ENCODE peak calls at places on chromosome 1, in eight cellular contexts. One of them, this sample, is unnamed.

GRCh38 chr1:179155615-179156014 is 73.7 kb downstream of the TOR3A start:
- DNase-seq in H1: no peak
- DNase-seq in brain microvascular endothelial cell: no peak
- DNase-seq in heart left ventricle: no peak
- DNase-seq in colonic mucosa: no peak
- DNase-seq in psoas muscle: no peak
- DNase-seq in dorsolateral prefrontal cortex: no peak
- DNase-seq in transverse colon: no peak
- DNase-seq in this sample: no peak

GRCh38 chr1:177032434-177032833 is 132.1 kb downstream of the ASTN1 start:
- DNase-seq in dorsolateral prefrontal cortex: no peak
- DNase-seq in colonic mucosa: no peak
- DNase-seq in brain microvascular endothelial cell: no peak
- DNase-seq in transverse colon: no peak
- DNase-seq in H1: no peak
- DNase-seq in heart left ventricle: no peak
- DNase-seq in psoas muscle: no peak
- DNase-seq in this sample: no peak

GRCh38 chr1:175267716-175268416 is 75.3 kb upstream of the KIAA0040 start:
- DNase-seq in transverse colon: peak; percentile 33
- DNase-seq in brain microvascular endothelial cell: no peak
- DNase-seq in psoas muscle: peak; percentile 82
- DNase-seq in heart left ventricle: peak; percentile 69
- DNase-seq in dorsolateral prefrontal cortex: no peak
- DNase-seq in colonic mucosa: peak; percentile 28
- DNase-seq in H1: no peak
- DNase-seq in this sample: no peak

GRCh38 chr1:93778457-93778856 is 96.8 kb upstream of the BCAR3 start:
- DNase-seq in transverse colon: no peak
- DNase-seq in psoas muscle: no peak
- DNase-seq in brain microvascular endothelial cell: no peak
- DNase-seq in H1: no peak
- DNase-seq in colonic mucosa: no peak
- DNase-seq in heart left ventricle: no peak
- DNase-seq in dorsolateral prefrontal cortex: no peak
- DNase-seq in this sample: no peak

GRCh38 chr1:235901461-235901860 is 34.8 kb upstream of the LYST start:
- DNase-seq in heart left ventricle: no peak
- DNase-seq in H1: no peak
- DNase-seq in psoas muscle: no peak
- DNase-seq in dorsolateral prefrontal cortex: no peak
- DNase-seq in colonic mucosa: no peak
- DNase-seq in transverse colon: no peak
- DNase-seq in brain microvascular endothelial cell: peak; percentile 45
- DNase-seq in this sample: no peak

GRCh38 chr1:33762962-33763361 is 100.9 kb upstream of the HMGB4 start:
- DNase-seq in heart left ventricle: no peak
- DNase-seq in H1: no peak
- DNase-seq in brain microvascular endothelial cell: no peak
- DNase-seq in dorsolateral prefrontal cortex: no peak
- DNase-seq in colonic mucosa: no peak
- DNase-seq in psoas muscle: no peak
- DNase-seq in transverse colon: no peak
- DNase-seq in this sample: no peak

GRCh38 chr1:223514644-223515043 is 121.4 kb downstream of the CCDC185 start:
- DNase-seq in colonic mucosa: no peak
- DNase-seq in brain microvascular endothelial cell: no peak
- DNase-seq in psoas muscle: no peak
- DNase-seq in heart left ventricle: no peak
- DNase-seq in H1: no peak
- DNase-seq in dorsolateral prefrontal cortex: no peak
- DNase-seq in transverse colon: no peak
- DNase-seq in this sample: no peak

GRCh38 chr1:226649780-226650179 is 89.3 kb downstream of the ITPKB start:
- DNase-seq in colonic mucosa: no peak
- DNase-seq in heart left ventricle: no peak
- DNase-seq in transverse colon: no peak
- DNase-seq in brain microvascular endothelial cell: no peak
- DNase-seq in dorsolateral prefrontal cortex: no peak
- DNase-seq in psoas muscle: peak; percentile 44
- DNase-seq in H1: no peak
- DNase-seq in this sample: no peak

GRCh38 chr1:177368255-177368654 is 197.5 kb downstream of the BRINP2 start:
- DNase-seq in transverse colon: no peak
- DNase-seq in heart left ventricle: no peak
- DNase-seq in colonic mucosa: no peak
- DNase-seq in H1: no peak
- DNase-seq in psoas muscle: no peak
- DNase-seq in dorsolateral prefrontal cortex: no peak
- DNase-seq in brain microvascular endothelial cell: no peak
- DNase-seq in this sample: no peak

GRCh38 chr1:156204686-156205085 is 8.1 kb upstream of the PMF1 start:
- DNase-seq in dorsolateral prefrontal cortex: no peak
- DNase-seq in psoas muscle: no peak
- DNase-seq in colonic mucosa: no peak
- DNase-seq in transverse colon: no peak
- DNase-seq in H1: no peak
- DNase-seq in brain microvascular endothelial cell: no peak
- DNase-seq in heart left ventricle: no peak
- DNase-seq in this sample: no peak

GRCh38 chr1:47418681-47419272 is 2.7 kb downstream of the FOXE3 start:
- DNase-seq in dorsolateral prefrontal cortex: no peak
- DNase-seq in brain microvascular endothelial cell: no peak
- DNase-seq in heart left ventricle: no peak
- DNase-seq in psoas muscle: no peak
- DNase-seq in H1: no peak
- DNase-seq in transverse colon: no peak
- DNase-seq in colonic mucosa: no peak
- DNase-seq in this sample: no peak

GRCh38 chr1:205451202-205451601 is 4.6 kb downstream of the BLACAT1 start:
- DNase-seq in colonic mucosa: no peak
- DNase-seq in transverse colon: no peak
- DNase-seq in psoas muscle: no peak
- DNase-seq in heart left ventricle: no peak
- DNase-seq in H1: no peak
- DNase-seq in brain microvascular endothelial cell: no peak
- DNase-seq in dorsolateral prefrontal cortex: no peak
- DNase-seq in this sample: no peak

GRCh38 chr1:191707288-191707687 is 451.0 kb upstream of the RGS18 start:
- DNase-seq in H1: no peak
- DNase-seq in colonic mucosa: no peak
- DNase-seq in psoas muscle: no peak
- DNase-seq in dorsolateral prefrontal cortex: no peak
- DNase-seq in transverse colon: no peak
- DNase-seq in brain microvascular endothelial cell: no peak
- DNase-seq in heart left ventricle: no peak
- DNase-seq in this sample: no peak

GRCh38 chr1:30782361-30783243 is 25.0 kb upstream of the LAPTM5 start:
- DNase-seq in heart left ventricle: peak; percentile 74
- DNase-seq in colonic mucosa: peak; percentile 75
- DNase-seq in H1: no peak
- DNase-seq in psoas muscle: peak; percentile 82
- DNase-seq in brain microvascular endothelial cell: no peak
- DNase-seq in transverse colon: peak; percentile 73
- DNase-seq in dorsolateral prefrontal cortex: peak; percentile 82
- DNase-seq in this sample: peak; percentile 46

GRCh38 chr1:210232524-210233215 is at the start of gene SERTAD4:
- DNase-seq in psoas muscle: no peak
- DNase-seq in dorsolateral prefrontal cortex: peak; percentile 54
- DNase-seq in transverse colon: peak; percentile 58
- DNase-seq in heart left ventricle: peak; percentile 32
- DNase-seq in colonic mucosa: peak; percentile 54
- DNase-seq in H1: no peak
- DNase-seq in brain microvascular endothelial cell: no peak
- DNase-seq in this sample: no peak

GRCh38 chr1:30718636-30719405 is 4.6 kb downstream of the MATN1 start:
- DNase-seq in colonic mucosa: peak; percentile 88
- DNase-seq in H1: no peak
- DNase-seq in brain microvascular endothelial cell: peak; percentile 97
- DNase-seq in heart left ventricle: peak; percentile 98
- DNase-seq in psoas muscle: peak; percentile 90
- DNase-seq in dorsolateral prefrontal cortex: peak; percentile 96
- DNase-seq in transverse colon: peak; percentile 85
- DNase-seq in this sample: peak; percentile 96

GRCh38 chr1:226677121-226678020 is 61.7 kb downstream of the ITPKB start:
- DNase-seq in heart left ventricle: peak; percentile 77
- DNase-seq in brain microvascular endothelial cell: peak; percentile 43
- DNase-seq in colonic mucosa: peak; percentile 67
- DNase-seq in psoas muscle: peak; percentile 93
- DNase-seq in dorsolateral prefrontal cortex: peak; percentile 72
- DNase-seq in H1: no peak
- DNase-seq in transverse colon: peak; percentile 79
- DNase-seq in this sample: no peak

GRCh38 chr1:167555971-167556714 is 2.6 kb upstream of the CREG1 start:
- DNase-seq in psoas muscle: peak; percentile 80
- DNase-seq in dorsolateral prefrontal cortex: peak; percentile 73
- DNase-seq in heart left ventricle: peak; percentile 72
- DNase-seq in brain microvascular endothelial cell: peak; percentile 79
- DNase-seq in H1: no peak
- DNase-seq in colonic mucosa: peak; percentile 81
- DNase-seq in transverse colon: peak; percentile 84
- DNase-seq in this sample: peak; percentile 68

GRCh38 chr1:213994888-213995287 is 7.1 kb downstream of the PROX1 start:
- DNase-seq in psoas muscle: no peak
- DNase-seq in heart left ventricle: no peak
- DNase-seq in dorsolateral prefrontal cortex: no peak
- DNase-seq in transverse colon: no peak
- DNase-seq in colonic mucosa: no peak
- DNase-seq in H1: no peak
- DNase-seq in brain microvascular endothelial cell: no peak
- DNase-seq in this sample: no peak

GRCh38 chr1:213997031-213997771 is 9.4 kb downstream of the PROX1 start:
- DNase-seq in transverse colon: no peak
- DNase-seq in heart left ventricle: no peak
- DNase-seq in H1: no peak
- DNase-seq in dorsolateral prefrontal cortex: no peak
- DNase-seq in colonic mucosa: no peak
- DNase-seq in psoas muscle: no peak
- DNase-seq in brain microvascular endothelial cell: no peak
- DNase-seq in this sample: no peak

GRCh38 chr1:213997772-213998107 is 10.0 kb downstream of the PROX1 start:
- DNase-seq in brain microvascular endothelial cell: no peak
- DNase-seq in psoas muscle: no peak
- DNase-seq in dorsolateral prefrontal cortex: no peak
- DNase-seq in colonic mucosa: no peak
- DNase-seq in transverse colon: no peak
- DNase-seq in heart left ventricle: no peak
- DNase-seq in H1: no peak
- DNase-seq in this sample: no peak

GRCh38 chr1:213995603-213996002 is 7.8 kb downstream of the PROX1 start:
- DNase-seq in colonic mucosa: no peak
- DNase-seq in psoas muscle: no peak
- DNase-seq in heart left ventricle: no peak
- DNase-seq in transverse colon: no peak
- DNase-seq in brain microvascular endothelial cell: no peak
- DNase-seq in dorsolateral prefrontal cortex: no peak
- DNase-seq in H1: no peak
- DNase-seq in this sample: no peak

GRCh38 chr1:213996320-213997022 is 8.7 kb downstream of the PROX1 start:
- DNase-seq in H1: no peak
- DNase-seq in dorsolateral prefrontal cortex: no peak
- DNase-seq in brain microvascular endothelial cell: no peak
- DNase-seq in heart left ventricle: no peak
- DNase-seq in colonic mucosa: no peak
- DNase-seq in psoas muscle: peak; percentile 61
- DNase-seq in transverse colon: no peak
- DNase-seq in this sample: no peak
- H3K4me3 ChIP-seq in H1: no peak overlapping the region
- H3K4me3 ChIP-seq in dorsolateral prefrontal cortex: peak overlapping the region; percentile 38
- H3K4me3 ChIP-seq in brain microvascular endothelial cell: no peak overlapping the region
- H3K4me3 ChIP-seq in heart left ventricle: no peak overlapping the region
- H3K4me3 ChIP-seq in colonic mucosa: no peak overlapping the region
- H3K4me3 ChIP-seq in psoas muscle: no peak overlapping the region
- H3K4me3 ChIP-seq in transverse colon: no peak overlapping the region
- H3K4me3 ChIP-seq in this sample: no peak overlapping the region

GRCh38 chr1:105137543-105138444 is 1388.1 kb downstream of the AMY1C start:
- DNase-seq in psoas muscle: no peak
- DNase-seq in transverse colon: no peak
- DNase-seq in dorsolateral prefrontal cortex: no peak
- DNase-seq in colonic mucosa: no peak
- DNase-seq in H1: peak; percentile 62
- DNase-seq in brain microvascular endothelial cell: no peak
- DNase-seq in heart left ventricle: no peak
- DNase-seq in this sample: peak; percentile 0
- TF ChIP-seq CTCF in psoas muscle: no peak
- TF ChIP-seq CTCF in transverse colon: no peak
- TF ChIP-seq CTCF in dorsolateral prefrontal cortex: no peak
- TF ChIP-seq CTCF in colonic mucosa: no peak
- TF ChIP-seq CTCF in H1: peak; percentile 75
- TF ChIP-seq CTCF in brain microvascular endothelial cell: peak; percentile 38
- TF ChIP-seq CTCF in heart left ventricle: no peak
- TF ChIP-seq CTCF in this sample: peak; percentile 28

DNA sequence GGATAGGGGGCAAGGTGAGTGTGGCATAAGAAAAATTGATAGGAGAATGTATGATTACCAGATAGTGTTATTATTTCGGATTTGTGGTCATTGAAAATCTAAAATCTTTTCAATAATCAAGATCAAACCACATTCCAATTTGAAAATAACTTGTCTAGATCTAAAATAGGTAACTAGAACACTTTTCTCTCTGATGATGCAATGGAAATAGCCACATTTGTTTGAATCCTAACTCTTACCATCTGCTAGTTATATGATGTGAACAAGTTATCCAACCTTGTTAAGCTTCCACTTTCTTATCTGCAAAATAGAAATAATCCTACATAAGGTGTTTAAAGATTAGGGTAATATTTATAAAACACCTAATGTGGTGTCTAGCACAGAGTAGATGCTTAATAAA is 3.8 kb downstream of the BTF3L4 start:
- DNase-seq in brain microvascular endothelial cell: no peak
- DNase-seq in colonic mucosa: no peak
- DNase-seq in transverse colon: no peak
- DNase-seq in H1: no peak
- DNase-seq in heart left ventricle: no peak
- DNase-seq in dorsolateral prefrontal cortex: no peak
- DNase-seq in psoas muscle: no peak
- DNase-seq in this sample: no peak
- H3K27me3 ChIP-seq in brain microvascular endothelial cell: no peaks in the 10 kb centered on the region
- H3K27me3 ChIP-seq in colonic mucosa: no peaks in the 10 kb centered on the region
- H3K27me3 ChIP-seq in transverse colon: no peaks in the 10 kb centered on the region
- H3K27me3 ChIP-seq in H1: no peaks in the 10 kb centered on the region
- H3K27me3 ChIP-seq in heart left ventricle: no peaks in the 10 kb centered on the region
- H3K27me3 ChIP-seq in dorsolateral prefrontal cortex: no peaks in the 10 kb centered on the region
- H3K27me3 ChIP-seq in psoas muscle: no peaks in the 10 kb centered on the region
- H3K27me3 ChIP-seq in this sample: no peaks in the 10 kb centered on the region

DNA sequence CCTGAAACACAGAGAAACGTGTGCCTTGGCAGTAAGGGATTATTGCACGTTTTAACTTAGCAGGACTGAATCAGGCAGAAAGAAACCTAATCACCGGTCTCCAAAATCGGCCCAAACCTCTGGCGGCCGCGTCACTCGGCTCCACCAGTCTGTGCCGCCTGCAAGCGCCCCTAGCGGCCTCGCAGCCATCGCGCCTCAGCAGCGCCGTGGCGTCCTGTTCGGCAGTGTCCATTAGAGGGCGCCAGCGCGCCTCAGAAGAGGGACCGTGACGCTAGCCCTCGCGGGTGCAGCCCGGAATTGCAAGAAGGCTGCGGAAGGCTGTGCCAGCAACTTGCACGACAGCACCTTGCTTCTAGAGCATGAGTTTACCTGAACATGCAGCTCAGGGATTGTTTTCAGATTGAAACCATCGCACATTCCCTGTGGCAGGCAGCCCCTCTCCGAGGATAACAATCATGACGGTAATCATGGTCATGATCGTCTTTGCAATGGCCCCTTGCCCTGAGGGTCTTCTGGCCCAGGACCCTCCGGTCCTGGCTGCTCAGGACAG is 164.4 kb downstream of the TRIM33 start:
- DNase-seq in brain microvascular endothelial cell: peak; percentile 89
- DNase-seq in dorsolateral prefrontal cortex: peak; percentile 97
- DNase-seq in H1: peak; percentile 92
- DNase-seq in colonic mucosa: peak; percentile 96
- DNase-seq in transverse colon: peak; percentile 97
- DNase-seq in heart left ventricle: peak; percentile 93
- DNase-seq in psoas muscle: peak; percentile 98
- DNase-seq in this sample: peak; percentile 94
- H3K4me3 ChIP-seq in brain microvascular endothelial cell: peak overlapping the region; percentile 62
- H3K4me3 ChIP-seq in dorsolateral prefrontal cortex: peak overlapping the region; percentile 65
- H3K4me3 ChIP-seq in H1: peak overlapping the region; percentile 8
- H3K4me3 ChIP-seq in colonic mucosa: peak overlapping the region; percentile 35
- H3K4me3 ChIP-seq in transverse colon: peak overlapping the region; percentile 18
- H3K4me3 ChIP-seq in heart left ventricle: peak overlapping the region; percentile 41
- H3K4me3 ChIP-seq in psoas muscle: peak overlapping the region; percentile 71
- H3K4me3 ChIP-seq in this sample: peak overlapping the region; percentile 57

This sample was measured in GM06990.